ENCODE peak calls at places on chromosomes 2 and 18, in nine cellular contexts. R, T, E, M, C, Z, U, P and A are unnamed samples.

GRCh38 chr2:160241251-160242137 is 41.4 kb upstream of the ITGB6 start:
- DNase-seq in R (no peak), T (peak), E (peak), M (peak), C (no peak), Z (no peak), U (peak), P (no peak), A (peak)

GRCh38 chr2:23993736-23994269 is 16.1 kb upstream of the MFSD2B start:
- DNase-seq in R (no peak), T (no peak), E (no peak), M (no peak), C (no peak), Z (no peak), U (no peak), P (no peak), A (no peak)

GRCh38 chr18:49021433-49022129 is 70.8 kb upstream of the SMAD7 start:
- DNase-seq in R (peak), T (peak), E (peak), M (peak), C (peak), Z (no peak), U (no peak), P (peak), A (peak)

GRCh38 chr2:225282858-225283693 is 116.4 kb upstream of the NYAP2 start:
- DNase-seq in R (no peak), T (no peak), E (peak), M (peak), C (no peak), Z (peak), U (peak), P (peak), A (peak)

GRCh38 chr2:2664989-2665833 is 334.1 kb upstream of the MYT1L start:
- DNase-seq in R (no peak), T (no peak), E (peak), M (peak), C (no peak), Z (no peak), U (peak), P (no peak), A (no peak)

GRCh38 chr2:120344214-120344990 is 1.5 kb upstream of the INHBB start:
- DNase-seq in R (peak), T (no peak), E (peak), M (no peak), C (no peak), Z (peak), U (no peak), P (no peak), A (no peak)

GRCh38 chr18:79104137-79104536 is 34.9 kb downstream of the ATP9B start:
- DNase-seq in R (no peak), T (no peak), E (no peak), M (no peak), C (no peak), Z (no peak), U (no peak), P (no peak), A (no peak)

GRCh38 chr2:219199470-219200211 is 6.9 kb upstream of the ZFAND2B start:
- DNase-seq in R (no peak), T (no peak), E (no peak), M (no peak), C (no peak), Z (no peak), U (no peak), P (no peak), A (no peak)

GRCh38 chr2:113842919-113843736 is 46.8 kb upstream of the ACTR3 start:
- DNase-seq in R (no peak), T (no peak), E (no peak), M (peak), C (no peak), Z (no peak), U (peak), P (no peak), A (peak)

GRCh38 chr2:234091883-234092282 is 41.4 kb downstream of the SPP2 start:
- DNase-seq in R (no peak), T (no peak), E (no peak), M (no peak), C (no peak), Z (no peak), U (peak), P (no peak), A (no peak)

DNA sequence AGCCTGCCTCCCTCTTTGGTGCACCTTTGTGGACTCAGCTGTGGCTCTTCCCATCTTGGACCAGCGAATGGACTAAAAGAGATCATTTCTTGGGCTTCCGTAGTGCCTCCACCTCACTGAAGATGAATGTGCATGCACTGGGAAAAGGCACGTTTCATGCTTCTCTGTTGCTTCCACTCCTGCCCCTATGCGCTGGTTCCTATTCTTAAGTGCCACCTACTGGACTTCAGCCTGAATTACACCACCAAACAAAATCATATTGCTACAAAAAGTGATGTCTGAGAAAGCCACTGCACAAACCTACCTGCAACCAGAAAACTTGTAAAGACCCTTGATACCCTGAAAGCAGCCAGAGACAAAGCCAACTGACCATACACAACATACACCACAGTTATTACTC is 695.6 kb downstream of the TSN start:
- DNase-seq in R (no peak), T (no peak), E (peak), M (peak), C (no peak), Z (no peak), U (no peak), P (peak), A (peak)
- TF ChIP-seq CTCF in R (peak), T (peak), E (no peak), M (peak), C (peak), Z (peak), U (peak), P (peak), A (peak)

GRCh38 chr2:61911510-61911909 is 6.0 kb downstream of the COMMD1 start:
- DNase-seq in R (no peak), T (no peak), E (peak), M (peak), C (no peak), Z (no peak), U (no peak), P (peak), A (no peak)
- TF ChIP-seq CTCF in R (no peak), T (no peak), E (peak), M (peak), C (no peak), Z (peak), U (no peak), P (peak), A (no peak)

GRCh38 chr2:101794141-101794540 is 96.6 kb downstream of the MAP4K4 start:
- DNase-seq in R (no peak), T (no peak), E (no peak), M (no peak), C (no peak), Z (no peak), U (no peak), P (no peak), A (no peak)

GRCh38 chr2:101795033-101795432 is 97.5 kb downstream of the MAP4K4 start:
- DNase-seq in R (no peak), T (no peak), E (no peak), M (no peak), C (no peak), Z (no peak), U (no peak), P (no peak), A (no peak)

GRCh38 chr2:101790856-101791255 is 93.3 kb downstream of the MAP4K4 start:
- DNase-seq in R (no peak), T (no peak), E (no peak), M (peak), C (no peak), Z (no peak), U (peak), P (no peak), A (peak)

GRCh38 chr2:101792208-101792607 is 94.7 kb downstream of the MAP4K4 start:
- DNase-seq in R (no peak), T (no peak), E (no peak), M (no peak), C (no peak), Z (no peak), U (no peak), P (no peak), A (no peak)

GRCh38 chr2:101793277-101793969 is 95.9 kb downstream of the MAP4K4 start:
- DNase-seq in R (no peak), T (no peak), E (peak), M (no peak), C (peak), Z (no peak), U (no peak), P (no peak), A (no peak)
- TF ChIP-seq CTCF in R (no peak), T (no peak), E (peak), M (peak), C (peak), Z (peak), U (no peak), P (no peak), A (peak)

DNA sequence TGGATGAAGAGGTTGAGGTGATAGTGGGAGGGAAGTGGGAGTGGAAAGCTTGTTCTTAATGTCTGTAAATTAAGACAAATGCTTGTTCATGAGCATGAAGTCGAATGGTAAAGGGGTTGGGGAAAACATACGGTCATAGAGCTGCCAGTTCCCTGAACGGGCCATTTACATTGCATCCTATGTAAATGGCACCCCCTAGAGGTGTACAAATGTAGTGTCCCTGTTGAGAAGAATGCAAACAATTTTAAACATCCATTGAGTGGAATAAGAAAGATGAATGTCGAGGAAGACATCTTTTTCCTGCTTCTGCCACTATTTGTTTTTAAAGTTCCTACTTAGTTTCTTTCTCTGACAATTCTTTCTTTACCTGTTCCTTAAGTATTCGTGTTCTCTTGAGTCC is 155.7 kb downstream of the RDH14 start:
- DNase-seq in R (no peak), T (no peak), E (peak), M (no peak), C (no peak), Z (no peak), U (no peak), P (peak), A (no peak)
- TF ChIP-seq CTCF in R (no peak), T (peak), E (peak), M (no peak), C (peak), Z (peak), U (peak), P (peak), A (peak)